ENCODE peak calls at places on chromosomes 4 and X, in six cellular contexts. One of them, this sample, is unnamed.

GRCh38 chr4:2930821-2931764 is 32.1 kb downstream of the NOP14 start:
- DNase-seq in EL: no peak
- DNase-seq in HTR-8/SVneo: no peak
- DNase-seq in neuronal stem cell: no peak
- DNase-seq in midbrain: peak
- DNase-seq in NCI-H1092: no peak
- DNase-seq in this sample: no peak

GRCh38 chr4:84503495-84504437 is 4.7 kb upstream of the NKX6-1 start:
- DNase-seq in midbrain: peak
- DNase-seq in EL: peak
- DNase-seq in NCI-H1092: peak
- DNase-seq in neuronal stem cell: no peak
- DNase-seq in HTR-8/SVneo: peak
- DNase-seq in this sample: peak

GRCh38 chrX:120725874-120726273 is 96.0 kb upstream of the C1GALT1C1 start:
- DNase-seq in NCI-H1092: no peak
- DNase-seq in HTR-8/SVneo: no peak
- DNase-seq in midbrain: no peak
- DNase-seq in neuronal stem cell: no peak
- DNase-seq in EL: no peak
- DNase-seq in this sample: no peak

GRCh38 chr4:15482346-15482745 is 12.7 kb downstream of the CC2D2A start:
- DNase-seq in midbrain: no peak
- DNase-seq in NCI-H1092: no peak
- DNase-seq in HTR-8/SVneo: no peak
- DNase-seq in EL: no peak
- DNase-seq in neuronal stem cell: no peak
- DNase-seq in this sample: no peak

GRCh38 chr4:119785963-119786362 is 157.4 kb upstream of the PDE5A start:
- DNase-seq in neuronal stem cell: no peak
- DNase-seq in EL: peak
- DNase-seq in HTR-8/SVneo: peak
- DNase-seq in NCI-H1092: no peak
- DNase-seq in midbrain: no peak
- DNase-seq in this sample: no peak

GRCh38 chrX:22164770-22165388 is 107.8 kb upstream of the CBLL2 start:
- DNase-seq in midbrain: no peak
- DNase-seq in EL: peak
- DNase-seq in neuronal stem cell: no peak
- DNase-seq in HTR-8/SVneo: peak
- DNase-seq in NCI-H1092: no peak
- DNase-seq in this sample: no peak

GRCh38 chr4:76984788-76985211 is 35.2 kb downstream of the SEPTIN11 start:
- DNase-seq in EL: peak
- DNase-seq in neuronal stem cell: peak
- DNase-seq in HTR-8/SVneo: peak
- DNase-seq in NCI-H1092: no peak
- DNase-seq in midbrain: peak
- DNase-seq in this sample: no peak

GRCh38 chr4:174211611-174212044 is 71.8 kb downstream of the FBXO8 start:
- DNase-seq in midbrain: no peak
- DNase-seq in NCI-H1092: no peak
- DNase-seq in neuronal stem cell: peak
- DNase-seq in HTR-8/SVneo: no peak
- DNase-seq in EL: no peak
- DNase-seq in this sample: no peak

GRCh38 chr4:43339435-43339834 is 446.9 kb downstream of the GRXCR1 start:
- DNase-seq in HTR-8/SVneo: no peak
- DNase-seq in EL: peak
- DNase-seq in NCI-H1092: no peak
- DNase-seq in midbrain: no peak
- DNase-seq in neuronal stem cell: no peak
- DNase-seq in this sample: no peak

GRCh38 chrX:71164071-71164470 is 19.4 kb downstream of the NLGN3 start:
- DNase-seq in NCI-H1092: no peak
- DNase-seq in EL: no peak
- DNase-seq in HTR-8/SVneo: no peak
- DNase-seq in neuronal stem cell: no peak
- DNase-seq in midbrain: no peak
- DNase-seq in this sample: no peak

GRCh38 chr4:168540086-168540864 is 43.4 kb downstream of the PALLD start:
- DNase-seq in neuronal stem cell: no peak
- DNase-seq in HTR-8/SVneo: peak
- DNase-seq in EL: peak
- DNase-seq in midbrain: no peak
- DNase-seq in NCI-H1092: no peak
- DNase-seq in this sample: no peak

GRCh38 chr4:7185487-7186030 is 6.8 kb upstream of the SORCS2 start:
- DNase-seq in NCI-H1092: no peak
- DNase-seq in EL: no peak
- DNase-seq in HTR-8/SVneo: no peak
- DNase-seq in midbrain: no peak
- DNase-seq in neuronal stem cell: no peak
- DNase-seq in this sample: no peak

GRCh38 chr4:77734928-77735327 is 84.2 kb downstream of the CNOT6L start:
- DNase-seq in NCI-H1092: no peak
- DNase-seq in EL: peak
- DNase-seq in neuronal stem cell: no peak
- DNase-seq in midbrain: no peak
- DNase-seq in HTR-8/SVneo: peak
- DNase-seq in this sample: no peak

GRCh38 chr4:2291705-2292651 is 30.1 kb upstream of the MXD4 start:
- DNase-seq in NCI-H1092: no peak
- DNase-seq in neuronal stem cell: no peak
- DNase-seq in midbrain: no peak
- DNase-seq in HTR-8/SVneo: no peak
- DNase-seq in EL: no peak
- DNase-seq in this sample: no peak

GRCh38 chrX:49627030-49627777 is 28.4 kb downstream of the GAGE1 start:
- DNase-seq in HTR-8/SVneo: no peak
- DNase-seq in midbrain: no peak
- DNase-seq in neuronal stem cell: no peak
- DNase-seq in NCI-H1092: no peak
- DNase-seq in EL: no peak
- DNase-seq in this sample: no peak

GRCh38 chr4:93867416-93868001 is 39.0 kb downstream of the ATOH1 start:
- DNase-seq in HTR-8/SVneo: no peak
- DNase-seq in neuronal stem cell: no peak
- DNase-seq in EL: no peak
- DNase-seq in NCI-H1092: no peak
- DNase-seq in midbrain: no peak
- DNase-seq in this sample: no peak

GRCh38 chrX:43822015-43822414 is 60.2 kb downstream of the MAOB start:
- DNase-seq in EL: peak
- DNase-seq in NCI-H1092: no peak
- DNase-seq in HTR-8/SVneo: peak
- DNase-seq in midbrain: no peak
- DNase-seq in neuronal stem cell: no peak
- DNase-seq in this sample: no peak

GRCh38 chr4:32645653-32646052 is 1925.5 kb downstream of the PCDH7 start:
- DNase-seq in HTR-8/SVneo: no peak
- DNase-seq in neuronal stem cell: no peak
- DNase-seq in EL: no peak
- DNase-seq in NCI-H1092: no peak
- DNase-seq in midbrain: no peak
- DNase-seq in this sample: no peak

GRCh38 chrX:22159071-22159470 is 113.6 kb upstream of the CBLL2 start:
- DNase-seq in NCI-H1092: no peak
- DNase-seq in midbrain: no peak
- DNase-seq in neuronal stem cell: no peak
- DNase-seq in EL: peak
- DNase-seq in HTR-8/SVneo: no peak
- DNase-seq in this sample: no peak

GRCh38 chr4:13700196-13701140 is 72.9 kb upstream of the BOD1L1 start:
- DNase-seq in EL: peak
- DNase-seq in midbrain: no peak
- DNase-seq in neuronal stem cell: no peak
- DNase-seq in HTR-8/SVneo: no peak
- DNase-seq in NCI-H1092: no peak
- DNase-seq in this sample: no peak

GRCh38 chr4:48079972-48080391 is 54.1 kb downstream of the TXK start:
- DNase-seq in midbrain: no peak
- DNase-seq in HTR-8/SVneo: peak
- DNase-seq in EL: peak
- DNase-seq in neuronal stem cell: no peak
- DNase-seq in NCI-H1092: no peak
- DNase-seq in this sample: no peak

GRCh38 chr4:125722009-125722408 is 407.3 kb downstream of the FAT4 start:
- DNase-seq in EL: no peak
- DNase-seq in NCI-H1092: no peak
- DNase-seq in HTR-8/SVneo: no peak
- DNase-seq in neuronal stem cell: no peak
- DNase-seq in midbrain: no peak
- DNase-seq in this sample: no peak

GRCh38 chr4:531076-531475 is 32.1 kb downstream of the PIGG start:
- DNase-seq in HTR-8/SVneo: no peak
- DNase-seq in neuronal stem cell: no peak
- DNase-seq in EL: no peak
- DNase-seq in midbrain: no peak
- DNase-seq in NCI-H1092: no peak
- DNase-seq in this sample: no peak

GRCh38 chr4:20313237-20314030 is 61.7 kb downstream of the SLIT2 start:
- DNase-seq in midbrain: no peak
- DNase-seq in HTR-8/SVneo: no peak
- DNase-seq in neuronal stem cell: peak
- DNase-seq in EL: no peak
- DNase-seq in NCI-H1092: no peak
- DNase-seq in this sample: no peak

GRCh38 chr4:176920694-176921093 is 128.0 kb upstream of the VEGFC start:
- DNase-seq in HTR-8/SVneo: no peak
- DNase-seq in NCI-H1092: no peak
- DNase-seq in EL: peak
- DNase-seq in midbrain: no peak
- DNase-seq in neuronal stem cell: no peak
- DNase-seq in this sample: no peak

GRCh38 chrX:18885317-18886004 is 98.5 kb downstream of the PHKA2 start:
- DNase-seq in EL: no peak
- DNase-seq in midbrain: no peak
- DNase-seq in HTR-8/SVneo: no peak
- DNase-seq in neuronal stem cell: no peak
- DNase-seq in NCI-H1092: no peak
- DNase-seq in this sample: no peak

GRCh38 chr4:8849266-8850073 is 22.2 kb downstream of the HMX1 start:
- DNase-seq in HTR-8/SVneo: no peak
- DNase-seq in neuronal stem cell: no peak
- DNase-seq in NCI-H1092: no peak
- DNase-seq in EL: no peak
- DNase-seq in midbrain: no peak
- DNase-seq in this sample: no peak

This sample was measured in NCI-H345.